ENCODE peak calls at places on chromosome 1, in six cellular contexts. Q is tibial nerve, Y is hepatocyte, F is cardiac muscle cell, M is stomach, R is colonic mucosa. W is an unnamed sample.

GRCh38 chr1:169117599-169117998 is 11.1 kb downstream of the ATP1B1 start:
- DNase-seq in Q (no peak), Y (no peak), F (no peak), M (no peak), R (no peak), W (no peak)

GRCh38 chr1:33338495-33339211 is 17.8 kb upstream of the A3GALT2 start:
- DNase-seq in Q (peak; percentile 87), Y (peak; percentile 71), F (peak; percentile 97), M (peak; percentile 65), R (no peak), W (peak; percentile 78)

GRCh38 chr1:117959364-117959763 is 29.8 kb downstream of the WDR3 start:
- DNase-seq in Q (no peak), Y (no peak), F (peak; percentile 57), M (no peak), R (no peak), W (no peak)

GRCh38 chr1:20126041-20126805 is 6.9 kb upstream of the PLA2G2D start:
- DNase-seq in Q (no peak), Y (no peak), F (no peak), M (no peak), R (no peak), W (peak; percentile 49)

GRCh38 chr1:154527192-154527591 is 25.0 kb upstream of the SHE start:
- DNase-seq in Q (no peak), Y (no peak), F (no peak), M (no peak), R (no peak), W (no peak)

GRCh38 chr1:230112131-230112701 is 45.2 kb downstream of the GALNT2 start:
- DNase-seq in Q (no peak), Y (no peak), F (no peak), M (no peak), R (no peak), W (peak; percentile 49)

GRCh38 chr1:208604295-208604694 is 360.1 kb upstream of the PLXNA2 start:
- DNase-seq in Q (no peak), Y (no peak), F (peak; percentile 14), M (no peak), R (no peak), W (no peak)

GRCh38 chr1:36344395-36344680 is 20.9 kb upstream of the EVA1B start:
- DNase-seq in Q (no peak), Y (no peak), F (no peak), M (no peak), R (no peak), W (no peak)

GRCh38 chr1:189681252-189681919 is 796.3 kb downstream of the BRINP3 start:
- DNase-seq in Q (no peak), Y (no peak), F (no peak), M (no peak), R (no peak), W (no peak)

GRCh38 chr1:11967028-11967547 is 13.2 kb upstream of the MFN2 start:
- DNase-seq in Q (no peak), Y (peak; percentile 81), F (peak; percentile 58), M (peak; percentile 44), R (peak; percentile 49), W (no peak)

GRCh38 chr1:42777860-42778259 is 6.9 kb upstream of the TMEM269 start:
- DNase-seq in Q (peak; percentile 53), Y (peak; percentile 47), F (peak; percentile 61), M (no peak), R (peak; percentile 26), W (no peak)

GRCh38 chr1:219160942-219161341 is 12.7 kb upstream of the LYPLAL1 start:
- DNase-seq in Q (no peak), Y (no peak), F (no peak), M (no peak), R (no peak), W (no peak)

GRCh38 chr1:1560178-1560577 is 14.5 kb downstream of the SSU72 start:
- DNase-seq in Q (no peak), Y (no peak), F (no peak), M (no peak), R (no peak), W (no peak)

GRCh38 chr1:1564278-1564677 is 10.4 kb downstream of the SSU72 start:
- DNase-seq in Q (no peak), Y (no peak), F (no peak), M (no peak), R (no peak), W (no peak)

GRCh38 chr1:1563688-1564087 is 11.0 kb downstream of the SSU72 start:
- DNase-seq in Q (no peak), Y (no peak), F (no peak), M (no peak), R (no peak), W (no peak)

GRCh38 chr1:1562556-1563195 is 12.0 kb downstream of the SSU72 start:
- DNase-seq in Q (no peak), Y (no peak), F (no peak), M (no peak), R (no peak), W (no peak)

DNA sequence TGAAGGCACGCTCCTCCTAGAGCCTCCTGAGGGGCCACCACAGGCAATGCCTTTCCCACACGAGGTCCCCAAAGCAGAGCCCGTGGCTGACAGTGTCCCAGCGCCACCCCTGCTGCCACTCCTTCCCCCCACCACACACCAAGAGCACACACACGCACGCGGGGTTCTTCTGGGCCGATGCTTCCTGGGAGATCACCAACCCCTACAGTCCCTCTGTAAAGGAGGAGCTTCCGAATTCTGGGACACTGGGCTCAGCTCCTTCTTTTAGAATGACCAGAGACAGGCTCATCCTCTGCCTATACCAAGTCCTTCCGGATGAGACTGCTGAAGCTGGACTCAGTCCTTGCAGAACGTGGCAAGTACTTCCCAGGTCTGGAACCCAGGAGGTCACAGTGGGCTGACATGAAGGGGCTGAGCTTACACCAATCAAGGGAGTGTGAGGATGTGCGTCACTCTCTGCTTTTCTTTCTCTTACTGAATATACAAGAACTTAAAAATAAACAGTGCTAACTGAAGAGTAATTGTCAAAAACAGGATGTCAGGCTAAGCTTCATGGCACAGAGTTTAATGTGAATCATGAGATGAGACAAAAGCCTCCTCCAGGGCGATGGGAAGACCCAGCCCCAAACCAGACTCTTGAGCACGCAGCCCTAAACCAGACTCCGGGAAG is 12.7 kb downstream of the SSU72 start:
- DNase-seq in Q (no peak), Y (no peak), F (no peak), M (no peak), R (no peak), W (no peak)
- H3K27ac ChIP-seq in Q (no peak overlapping the region), Y (no peak overlapping the region), F (no peak overlapping the region), M (no peak overlapping the region), R (no peak overlapping the region), W (peak overlapping the region; percentile 37)

DNA sequence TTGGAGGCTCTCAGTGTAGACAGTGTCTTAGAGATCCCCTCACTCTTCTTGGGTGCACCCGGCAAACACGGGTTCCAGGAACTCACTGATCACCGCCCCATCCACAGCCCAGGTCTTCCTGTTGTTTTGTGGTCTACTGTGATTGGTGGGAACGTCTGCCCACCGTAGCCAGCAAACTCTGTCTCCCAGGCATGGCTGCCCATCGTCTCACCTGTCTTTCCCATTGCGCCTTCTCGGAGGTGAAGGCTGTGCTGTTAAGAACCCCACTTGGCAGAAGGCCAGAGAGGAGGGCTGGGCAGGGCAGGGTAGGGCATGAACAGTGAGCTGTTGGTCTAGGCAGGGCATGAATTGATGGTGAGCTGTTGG is 14.1 kb upstream of the KCNA2 start:
- DNase-seq in Q (no peak), Y (no peak), F (no peak), M (no peak), R (no peak), W (no peak)
- H3K4me3 ChIP-seq in Q (no peak overlapping the region), Y (no peak overlapping the region), F (no peak overlapping the region), M (no peak overlapping the region), R (no peak overlapping the region), W (no peak overlapping the region)

DNA sequence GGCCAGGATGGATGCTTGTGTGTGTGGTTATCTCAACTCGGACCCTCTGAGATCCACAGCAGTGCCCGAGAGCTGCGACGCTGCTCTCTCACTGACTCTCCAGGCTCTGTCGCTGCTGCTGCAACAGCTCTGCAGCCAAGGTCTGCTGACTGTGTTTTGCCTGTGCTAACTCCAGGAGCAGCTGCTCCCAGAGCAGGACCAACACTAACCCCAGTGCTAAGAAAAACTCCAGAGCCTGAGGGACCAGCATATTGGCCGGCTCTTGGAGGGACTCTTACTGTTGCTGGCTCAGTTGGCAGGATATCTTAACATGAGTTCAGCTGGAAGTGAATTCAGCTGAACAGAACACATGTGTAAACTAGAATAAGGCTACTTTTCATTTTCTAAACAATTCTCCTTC is 4.4 kb downstream of the LCE2C start:
- DNase-seq in Q (no peak), Y (no peak), F (no peak), M (no peak), R (no peak), W (no peak)
- H3K9me3 ChIP-seq in Q (no peaks in the 10 kb centered on the region), Y (peaks cover 3% of the 10 kb centered on the region), F (no peaks in the 10 kb centered on the region), M (no peaks in the 10 kb centered on the region), R (no peaks in the 10 kb centered on the region), W (peaks cover 4% of the 10 kb centered on the region)

GRCh38 chr1:228087771-228088251 is 5.3 kb downstream of the ARF1 start:
- DNase-seq in Q (no peak), Y (no peak), F (peak; percentile 81), M (no peak), R (no peak), W (no peak)

GRCh38 chr1:228091084-228091483 is 8.6 kb downstream of the ARF1 start:
- DNase-seq in Q (no peak), Y (no peak), F (no peak), M (no peak), R (no peak), W (no peak)

GRCh38 chr1:228088586-228089498 is 6.3 kb downstream of the ARF1 start:
- DNase-seq in Q (no peak), Y (no peak), F (peak; percentile 41), M (peak; percentile 27), R (no peak), W (no peak)

GRCh38 chr1:228090613-228091081 is 8.1 kb downstream of the ARF1 start:
- DNase-seq in Q (no peak), Y (no peak), F (peak; percentile 15), M (peak; percentile 25), R (no peak), W (no peak)

GRCh38 chr1:228089520-228090380 is 7.2 kb downstream of the ARF1 start:
- DNase-seq in Q (no peak), Y (no peak), F (no peak), M (peak; percentile 25), R (no peak), W (no peak)
- H3K27ac ChIP-seq in Q (peak overlapping the region; percentile 1), Y (peak overlapping the region; percentile 7), F (no peak overlapping the region), M (peak overlapping the region; percentile 38), R (no peak overlapping the region), W (peak overlapping the region; percentile 62)

DNA sequence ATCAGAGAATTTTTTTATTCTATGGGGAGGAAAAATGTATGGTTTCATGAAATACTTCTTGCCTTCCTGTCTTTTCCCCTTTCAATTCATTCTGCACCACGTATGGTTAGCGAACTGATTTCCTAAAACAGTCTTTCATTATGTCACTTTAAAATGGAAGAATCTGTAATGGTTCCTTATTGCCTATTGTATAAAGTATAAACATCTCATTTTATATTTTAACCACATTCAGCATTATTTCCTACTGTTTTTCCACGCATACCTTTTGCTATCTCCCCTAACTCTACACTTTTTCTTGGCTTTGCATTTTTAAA is 232.3 kb upstream of the B3GALT2 start:
- DNase-seq in Q (no peak), Y (no peak), F (no peak), M (no peak), R (no peak), W (no peak)
- H3K4me3 ChIP-seq in Q (peak overlapping the region; percentile 13), Y (no peak overlapping the region), F (no peak overlapping the region), M (peak overlapping the region; percentile 23), R (no peak overlapping the region), W (no peak overlapping the region)

GRCh38 chr1:4964634-4965345 is 310.4 kb downstream of the AJAP1 start:
- DNase-seq in Q (no peak), Y (no peak), F (no peak), M (no peak), R (no peak), W (no peak)
- H3K9me3 ChIP-seq in Q (no peaks in the 10 kb centered on the region), Y (no peaks in the 10 kb centered on the region), F (no peaks in the 10 kb centered on the region), M (no peaks in the 10 kb centered on the region), R (no peaks in the 10 kb centered on the region), W (no peaks in the 10 kb centered on the region)

GRCh38 chr1:9845914-9846313 is 22.1 kb upstream of the CLSTN1 start:
- DNase-seq in Q (no peak), Y (no peak), F (no peak), M (no peak), R (peak; percentile 52), W (no peak)
- H3K27ac ChIP-seq in Q (no peak overlapping the region), Y (no peak overlapping the region), F (no peak overlapping the region), M (no peak overlapping the region), R (no peak overlapping the region), W (no peak overlapping the region)

W was measured in lung.